ENCODE peak calls at places on chromosome 11, in eight cellular contexts. F is non-pigmented ciliary epithelial cell; D is brain microvascular endothelial cell; K is fibroblast of lung; X is CD4-positive, alpha-beta memory T cell; W is LHCN-M2; S is adipocyte; B is HFFc6. I is an unnamed sample.

GRCh38 chr11:126124284-126124683 is 61.6 kb upstream of the CDON start:
- DNase-seq in F (no peak), D (no peak), K (peak), X (no peak), W (peak), S (no peak), B (no peak), I (no peak)

GRCh38 chr11:125082611-125083311 is 19.7 kb downstream of the SLC37A2 start:
- DNase-seq in F (peak), D (peak), K (peak), X (no peak), W (peak), S (peak), B (peak), I (no peak)

GRCh38 chr11:116424615-116425261 is 348.0 kb downstream of the BUD13 start:
- DNase-seq in F (no peak), D (no peak), K (no peak), X (no peak), W (no peak), S (no peak), B (no peak), I (peak)

GRCh38 chr11:59560290-59560701 is 49.0 kb downstream of the OR4D9 start:
- DNase-seq in F (no peak), D (peak), K (peak), X (peak), W (peak), S (peak), B (peak), I (peak)

GRCh38 chr11:134657631-134658030 is 245.6 kb upstream of the B3GAT1 start:
- DNase-seq in F (no peak), D (no peak), K (no peak), X (no peak), W (no peak), S (no peak), B (no peak), I (no peak)

GRCh38 chr11:38448284-38448683 is 1850.2 kb upstream of the RAG2 start:
- DNase-seq in F (no peak), D (no peak), K (peak), X (no peak), W (peak), S (no peak), B (no peak), I (peak)

GRCh38 chr11:70517203-70517602 is 118.9 kb downstream of the CTTN start:
- DNase-seq in F (no peak), D (no peak), K (no peak), X (no peak), W (no peak), S (no peak), B (no peak), I (no peak)

GRCh38 chr11:65390099-65390941 is 3.9 kb downstream of the FRMD8 start:
- DNase-seq in F (no peak), D (no peak), K (no peak), X (no peak), W (peak), S (peak), B (no peak), I (no peak)

I was measured in COR-L47.